ENCODE peak calls at places on chromosomes 3 and 15, in four cellular contexts. C is neural progenitor cell, J is osteoblast, S is GM12878. G is an unnamed sample. For H3K36me3, the result is how much of the 10 kb centered on the place peaks cover.

GRCh38 chr3:107206141-107206540 is 171.1 kb upstream of the CCDC54 start:
- DNase-seq in J (no peak), C (peak), S (no peak), G (no peak)

GRCh38 chr3:9398715-9399708 is 1.6 kb downstream of the SETD5 start:
- DNase-seq in J (no peak), S (no peak), C (peak), G (no peak)

GRCh38 chr3:43689766-43690399 is 855 bp upstream of the ABHD5 start:
- DNase-seq in C (no peak), S (no peak), J (no peak), G (no peak)

GRCh38 chr15:81280696-81281095 is 43.2 kb downstream of the STARD5 start:
- DNase-seq in C (no peak), J (no peak), S (no peak), G (no peak)

GRCh38 chr3:53375019-53375418 is 27.7 kb upstream of the DCP1A start:
- DNase-seq in S (no peak), J (peak), C (peak), G (no peak)

GRCh38 chr3:114721209-114721608 is 425.9 kb downstream of the ZBTB20 start:
- DNase-seq in J (no peak), S (no peak), C (no peak), G (no peak)

GRCh38 chr3:134008630-134009156 is 21.0 kb downstream of the SLCO2A1 start:
- DNase-seq in J (peak), S (no peak), C (no peak), G (no peak)

GRCh38 chr3:177131927-177132636 is 65.2 kb downstream of the TBL1XR1 start:
- DNase-seq in J (no peak), S (no peak), C (no peak), G (no peak)

GRCh38 chr3:43389388-43390254 is 103.3 kb downstream of the SNRK start:
- DNase-seq in J (peak), C (no peak), S (peak), G (peak)

GRCh38 chr3:31973081-31973480 is 8.0 kb downstream of the OSBPL10 start:
- DNase-seq in J (no peak), C (no peak), S (no peak), G (no peak)

GRCh38 chr3:14957933-14958332 is 10.6 kb downstream of the NR2C2 start:
- DNase-seq in J (peak), C (no peak), S (no peak), G (no peak)

GRCh38 chr15:83207622-83208356 is at the start of gene HDGFL3:
- DNase-seq in S (no peak), C (peak), J (peak), G (peak)

GRCh38 chr15:34847598-34847997 is 52.2 kb upstream of the ACTC1 start:
- DNase-seq in J (no peak), C (no peak), S (no peak), G (no peak)

GRCh38 chr15:77497942-77498361 is 77.3 kb downstream of the HMG20A start:
- DNase-seq in J (peak), S (no peak), C (no peak), G (peak)

GRCh38 chr3:182135056-182135455 is 423.3 kb downstream of the SOX2 start:
- DNase-seq in J (peak), S (no peak), C (no peak), G (no peak)

GRCh38 chr15:71304681-71305080 is 189.4 kb downstream of the THSD4 start:
- DNase-seq in J (no peak), S (no peak), C (no peak), G (no peak)

GRCh38 chr3:153051427-153052095 is 110.5 kb upstream of the RAP2B start:
- DNase-seq in C (no peak), S (no peak), J (peak), G (no peak)

GRCh38 chr3:63857311-63857710 is 6.3 kb downstream of the THOC7 start:
- DNase-seq in C (no peak), J (no peak), S (no peak), G (no peak)

GRCh38 chr15:83835384-83836010 is 181.6 kb downstream of the ADAMTSL3 start:
- DNase-seq in J (no peak), C (no peak), S (no peak), G (no peak)

GRCh38 chr3:46943237-46944187 is 33.0 kb downstream of the CCDC12 start:
- DNase-seq in C (no peak), S (no peak), J (no peak), G (no peak)

GRCh38 chr15:38859574-38859973 is 295.0 kb upstream of the RASGRP1 start:
- DNase-seq in J (no peak), C (no peak), S (no peak), G (no peak)

DNA sequence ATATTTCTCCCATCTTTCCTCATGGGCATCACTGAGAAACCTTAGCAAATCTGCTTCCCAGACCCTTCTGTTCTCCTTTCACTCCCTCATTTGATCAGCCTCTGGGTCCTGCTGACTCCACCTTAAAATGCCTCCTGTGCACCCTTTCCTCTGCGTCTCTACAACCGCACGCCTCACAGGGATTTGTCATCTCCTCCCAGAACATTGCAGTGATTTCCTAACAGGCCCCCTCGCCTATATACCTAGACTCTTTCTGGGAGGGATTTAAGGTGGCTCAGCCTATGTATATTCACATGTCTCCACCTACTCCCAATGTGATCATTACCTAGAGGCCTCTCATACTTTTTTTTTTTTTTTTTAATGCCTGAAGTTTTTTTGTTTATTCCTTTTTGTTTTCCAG is 69.2 kb downstream of the LIPC start:
- DNase-seq in J (no peak), S (no peak), C (no peak), G (no peak)
- H3K4me3 ChIP-seq in J (no peak), S (no peak), C (no peak), G (no peak)

GRCh38 chr15:62928242-62928995 is 114.1 kb upstream of the TPM1 start:
- DNase-seq in S (no peak), C (no peak), J (no peak), G (peak)
- TF ChIP-seq CTCF in S (no peak), C (peak), J (peak), G (peak)

DNA sequence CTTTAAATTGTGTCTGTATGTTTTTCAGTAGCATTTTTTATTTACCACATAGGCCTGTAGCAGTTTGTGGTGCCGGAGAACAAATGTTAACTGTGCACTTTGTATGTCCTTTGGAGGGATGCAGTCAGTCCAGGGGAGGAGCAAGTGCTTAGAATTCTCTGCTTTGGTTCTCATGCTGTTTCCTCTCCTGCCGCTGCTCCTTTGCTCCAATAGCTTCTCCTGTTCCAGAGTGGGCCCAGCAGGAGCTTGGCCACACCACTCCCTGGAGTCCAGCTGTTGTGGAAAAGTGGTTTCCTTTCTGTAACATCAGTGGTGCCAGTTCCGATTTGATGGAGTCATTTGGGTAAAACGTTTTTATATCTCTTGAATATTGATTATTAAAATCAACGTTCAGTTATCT is 16.6 kb downstream of the TICRR start:
- DNase-seq in S (no peak), C (peak), J (no peak), G (no peak)
- H3K36me3 ChIP-seq in S (under half), C (under half), J (under half), G (under half)

GRCh38 chr3:112675943-112676530 is 35.1 kb upstream of the CCDC80 start:
- DNase-seq in C (no peak), J (no peak), S (no peak), G (no peak)
- H3K4me3 ChIP-seq in C (no peak), J (no peak), S (no peak), G (no peak)

DNA sequence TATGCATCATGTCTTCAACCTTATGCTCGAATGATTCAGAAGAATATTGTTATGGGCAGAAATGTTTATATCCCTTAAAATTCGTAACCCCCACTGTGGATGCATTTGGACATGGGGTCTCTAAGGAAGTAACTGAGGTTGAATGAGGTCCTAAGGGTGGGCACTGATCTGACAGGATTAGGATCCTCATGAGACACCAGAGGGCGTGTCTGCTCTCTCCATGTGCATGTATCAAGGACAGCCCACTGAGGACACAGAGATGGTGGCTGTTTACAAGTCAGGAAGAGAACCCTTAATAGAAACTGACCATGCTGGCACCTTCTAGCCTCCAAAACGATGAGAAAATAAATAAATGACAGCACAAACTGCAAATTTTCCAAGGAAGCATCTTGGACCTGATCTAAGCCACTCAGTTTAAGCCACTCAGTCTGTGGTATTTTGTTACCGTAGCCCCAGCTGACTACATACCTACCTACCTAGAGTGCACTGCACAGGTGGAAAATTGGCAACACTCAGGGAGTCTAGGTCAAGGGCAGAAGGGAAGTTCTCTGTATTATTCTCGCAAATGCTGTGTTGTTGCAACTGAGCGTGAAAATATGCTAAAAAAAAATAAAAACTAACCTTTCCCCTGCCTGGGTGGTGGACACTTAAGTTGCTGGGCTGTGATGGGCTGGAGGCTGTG is 126.6 kb downstream of the TJP1 start:
- DNase-seq in C (peak), J (no peak), S (no peak), G (no peak)
- TF ChIP-seq CTCF in C (peak), J (no peak), S (peak), G (no peak)

GRCh38 chr3:10447527-10448260 is 57.7 kb downstream of the ATP2B2 start:
- DNase-seq in S (no peak), C (no peak), J (peak), G (no peak)

GRCh38 chr3:10444511-10444910 is 60.9 kb downstream of the ATP2B2 start:
- DNase-seq in C (no peak), S (no peak), J (no peak), G (no peak)

GRCh38 chr3:10443791-10444429 is 61.5 kb downstream of the ATP2B2 start:
- DNase-seq in S (no peak), C (no peak), J (no peak), G (no peak)

GRCh38 chr3:10447110-10447509 is 58.3 kb downstream of the ATP2B2 start:
- DNase-seq in S (no peak), J (no peak), C (no peak), G (no peak)

GRCh38 chr3:10445561-10445960 is 59.8 kb downstream of the ATP2B2 start:
- DNase-seq in S (no peak), C (no peak), J (peak), G (no peak)
- H3K36me3 ChIP-seq in S (under half), C (under half), J (under half), G (under half)

DNA sequence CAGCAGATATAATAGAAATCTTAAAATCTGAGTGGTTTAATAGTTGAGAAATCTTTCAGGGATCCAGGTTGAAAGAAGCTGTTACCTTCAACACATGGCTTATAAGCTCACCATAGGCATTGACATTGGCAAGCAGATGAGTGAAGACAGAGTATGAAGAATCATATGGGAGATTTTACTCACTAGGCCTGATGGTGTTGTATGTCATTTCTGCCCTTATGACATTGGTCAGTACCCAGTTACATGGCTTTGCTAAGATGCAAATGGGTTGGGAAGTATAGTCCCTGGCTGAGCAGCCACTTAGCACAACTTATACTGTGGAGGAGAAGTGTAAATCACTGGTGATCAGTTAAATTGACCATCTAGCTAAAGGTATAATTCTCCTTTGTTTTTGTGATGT is 5.9 kb downstream of the TFG start:
- DNase-seq in J (no peak), C (no peak), S (no peak), G (no peak)
- H3K4me3 ChIP-seq in J (no peak), C (no peak), S (no peak), G (no peak)

GRCh38 chr15:32657198-32657886 is 15.8 kb downstream of the SCG5 start:
- DNase-seq in J (peak), C (no peak), S (no peak), G (no peak)
- TF ChIP-seq CTCF in J (peak), C (no peak), S (no peak), G (no peak)

GRCh38 chr3:70620367-70620766 is 307.9 kb upstream of the MDFIC2 start:
- DNase-seq in C (no peak), J (no peak), S (no peak), G (no peak)

GRCh38 chr3:70615286-70615685 is 302.8 kb upstream of the MDFIC2 start:
- DNase-seq in S (no peak), C (no peak), J (no peak), G (no peak)

GRCh38 chr3:70621451-70621850 is 309.0 kb upstream of the MDFIC2 start:
- DNase-seq in C (no peak), S (no peak), J (no peak), G (no peak)

GRCh38 chr3:70618151-70618550 is 305.7 kb upstream of the MDFIC2 start:
- DNase-seq in J (no peak), S (no peak), C (no peak), G (no peak)

DNA sequence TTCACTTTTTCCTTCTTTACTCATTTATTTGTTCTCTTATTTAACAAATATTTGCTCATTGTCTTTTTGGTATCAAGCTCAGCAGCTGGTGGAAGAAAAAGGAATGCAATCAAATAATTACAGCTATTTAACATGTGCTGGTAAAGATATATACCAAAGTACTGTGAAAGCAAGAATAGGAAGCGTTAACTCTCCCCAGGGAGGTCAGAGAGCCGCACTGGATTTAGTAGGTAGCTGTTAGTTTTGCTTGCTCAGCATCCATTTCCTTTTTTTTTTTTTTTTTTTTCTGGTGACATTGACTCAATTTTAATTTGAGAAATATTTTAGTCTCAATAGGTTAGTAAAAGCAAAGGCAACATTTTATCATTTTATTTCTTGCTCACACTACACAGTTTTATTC is 308.5 kb upstream of the MDFIC2 start:
- DNase-seq in S (no peak), J (no peak), C (no peak), G (no peak)
- H3K36me3 ChIP-seq in S (under half), J (under half), C (under half), G (under half)

DNA sequence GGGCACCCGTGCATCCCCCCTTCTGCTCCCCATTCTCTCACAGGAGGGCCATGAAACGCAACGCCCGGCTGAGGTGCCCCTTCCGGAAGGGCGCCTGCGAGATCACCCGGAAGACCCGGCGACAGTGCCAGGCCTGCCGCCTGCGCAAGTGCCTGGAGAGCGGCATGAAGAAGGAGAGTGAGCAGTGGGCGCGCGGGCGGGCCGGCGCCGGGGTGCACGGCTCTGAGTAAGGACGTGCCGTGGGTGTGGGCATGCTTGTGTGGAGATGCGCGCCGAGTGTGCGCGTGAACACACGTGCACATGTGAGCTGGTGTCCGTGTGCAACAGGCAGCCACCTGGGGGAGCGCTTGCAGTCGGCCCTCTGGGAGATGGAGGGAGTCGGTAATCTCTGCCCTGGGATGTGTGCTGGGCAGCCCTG is 28.1 kb downstream of the NR1I2 start:
- DNase-seq in C (no peak), J (peak), S (peak), G (no peak)
- H3K4me3 ChIP-seq in C (no peak), J (peak), S (peak), G (peak)

G was measured in tibial artery.